ENCODE peak calls at places on chromosomes 7 and 10, in seven cellular contexts. D is heart left ventricle; J is HCT116; V is naive thymus-derived CD4-positive, alpha-beta T cell; C is OCI-LY7; Z is IMR-90; W is aorta. M is an unnamed sample.

GRCh38 chr10:500876-501275 is 188.6 kb downstream of the DIP2C start:
- DNase-seq in D (no peak), J (no peak), V (no peak), C (no peak), Z (peak; percentile 59), W (no peak), M (no peak)

GRCh38 chr7:20407585-20408466 is 77.1 kb downstream of the ITGB8 start:
- DNase-seq in D (peak; percentile 68), J (no peak), V (no peak), C (no peak), Z (peak; percentile 43), W (no peak), M (no peak)

GRCh38 chr7:50266893-50267386 is 37.6 kb upstream of the IKZF1 start:
- DNase-seq in D (peak; percentile 31), J (no peak), V (peak; percentile 79), C (peak; percentile 76), Z (no peak), W (no peak), M (no peak)

GRCh38 chr7:31114593-31115343 is 62.7 kb downstream of the ADCYAP1R1 start:
- DNase-seq in D (no peak), J (no peak), V (no peak), C (no peak), Z (peak; percentile 44), W (no peak), M (no peak)

GRCh38 chr7:21911341-21911875 is 34.3 kb downstream of the CDCA7L start:
- DNase-seq in D (no peak), J (no peak), V (no peak), C (no peak), Z (peak; percentile 7), W (no peak), M (no peak)

GRCh38 chr7:155995183-155995612 is 182.9 kb upstream of the SHH start:
- DNase-seq in D (no peak), J (no peak), V (peak; percentile 34), C (peak; percentile 7), Z (no peak), W (peak; percentile 12), M (no peak)

GRCh38 chr10:125213541-125214282 is 53.3 kb upstream of the CTBP2 start:
- DNase-seq in D (no peak), J (no peak), V (no peak), C (no peak), Z (no peak), W (no peak), M (no peak)

GRCh38 chr10:82815680-82816079 is 940.7 kb downstream of the NRG3 start:
- DNase-seq in D (no peak), J (no peak), V (no peak), C (no peak), Z (no peak), W (no peak), M (no peak)

GRCh38 chr10:124632566-124632965 is 111.6 kb downstream of the FAM53B start:
- DNase-seq in D (no peak), J (no peak), V (no peak), C (no peak), Z (no peak), W (no peak), M (no peak)

GRCh38 chr7:106599343-106599698 is 61.6 kb downstream of the CCDC71L start:
- DNase-seq in D (no peak), J (no peak), V (no peak), C (no peak), Z (no peak), W (no peak), M (no peak)

GRCh38 chr7:101097561-101097960 is 12.3 kb downstream of the TRIM56 start:
- DNase-seq in D (no peak), J (no peak), V (no peak), C (no peak), Z (no peak), W (no peak), M (no peak)

GRCh38 chr7:6639627-6640026 is 2.5 kb downstream of the ZNF316 start:
- DNase-seq in D (no peak), J (no peak), V (no peak), C (no peak), Z (no peak), W (no peak), M (no peak)

GRCh38 chr7:6640246-6640721 is 3.2 kb downstream of the ZNF316 start:
- DNase-seq in D (no peak), J (no peak), V (no peak), C (no peak), Z (peak; percentile 31), W (no peak), M (peak; percentile 55)

GRCh38 chr7:6642239-6642839 is 5.2 kb downstream of the ZNF316 start:
- DNase-seq in D (no peak), J (no peak), V (no peak), C (no peak), Z (no peak), W (no peak), M (no peak)

GRCh38 chr7:6642861-6643640 is 5.9 kb downstream of the ZNF316 start:
- DNase-seq in D (no peak), J (no peak), V (no peak), C (no peak), Z (no peak), W (no peak), M (no peak)

DNA sequence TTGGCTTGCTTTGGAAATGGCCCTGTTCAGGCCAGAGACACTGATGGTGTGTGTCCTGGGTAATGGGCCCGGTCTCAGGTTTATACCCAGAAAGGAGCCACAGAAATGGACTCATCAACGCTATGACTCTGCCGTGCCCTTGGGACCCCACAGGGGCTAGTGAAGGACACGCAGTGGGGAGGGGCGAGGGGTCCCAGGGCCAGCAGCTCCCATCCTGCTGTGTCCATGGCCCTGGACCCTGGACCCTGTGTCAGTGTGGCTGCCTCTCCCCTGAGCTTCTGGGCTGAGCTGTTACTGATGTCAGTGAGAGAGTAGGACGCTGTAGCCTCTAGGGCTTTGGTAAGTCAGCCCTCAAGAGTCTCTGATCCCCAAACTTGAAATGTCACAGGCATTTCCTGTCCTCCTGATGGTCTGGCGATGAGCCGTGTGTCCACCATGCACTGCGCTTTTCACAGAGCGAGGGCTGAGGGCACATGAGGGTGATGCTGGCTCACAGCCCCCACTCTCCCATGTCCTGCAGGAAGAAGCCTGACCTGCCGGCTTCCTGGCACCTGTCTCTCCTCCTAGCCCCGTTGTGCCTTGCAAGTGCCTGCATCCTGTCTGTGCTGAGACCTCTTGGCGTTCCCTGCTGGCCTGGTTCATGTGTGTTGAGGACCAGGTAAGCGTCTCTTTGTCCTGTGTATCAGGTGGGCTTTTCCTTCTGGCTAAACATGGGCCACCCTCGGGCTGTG is 4.4 kb downstream of the ZNF316 start:
- DNase-seq in D (no peak), J (no peak), V (no peak), C (no peak), Z (no peak), W (no peak), M (no peak)
- H3K36me3 ChIP-seq in D (peaks cover 44% of the 10 kb centered on the region), J (peaks cover 24% of the 10 kb centered on the region), V (no peaks in the 10 kb centered on the region), C (peaks cover 73% of the 10 kb centered on the region), Z (peaks cover 54% of the 10 kb centered on the region), W (no peaks in the 10 kb centered on the region), M (peaks cover 7% of the 10 kb centered on the region)

DNA sequence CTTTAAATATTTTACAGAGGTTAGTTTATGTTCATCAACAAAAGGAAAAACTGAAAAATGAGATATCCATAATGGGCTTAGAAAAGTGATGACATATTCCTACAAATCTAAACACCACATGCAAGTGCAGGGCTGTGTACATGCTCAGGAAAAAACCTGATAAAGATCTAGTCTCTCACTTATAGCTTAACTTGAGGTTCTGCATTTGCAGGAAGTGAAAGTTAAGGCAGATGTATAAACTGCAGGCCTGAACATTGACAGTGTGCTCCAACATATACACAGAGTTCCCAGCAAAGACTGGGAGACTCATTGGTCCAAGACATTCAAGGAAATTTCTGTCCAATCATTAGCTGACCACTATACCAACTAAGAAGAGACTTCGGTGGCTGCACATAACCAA is 63.8 kb upstream of the RET start:
- DNase-seq in D (no peak), J (no peak), V (no peak), C (no peak), Z (no peak), W (no peak), M (no peak)
- H3K27ac ChIP-seq in D (no peak overlapping the region), J (no peak overlapping the region), V (no peak overlapping the region), C (no peak overlapping the region), Z (no peak overlapping the region), W (no peak overlapping the region), M (no peak overlapping the region)

DNA sequence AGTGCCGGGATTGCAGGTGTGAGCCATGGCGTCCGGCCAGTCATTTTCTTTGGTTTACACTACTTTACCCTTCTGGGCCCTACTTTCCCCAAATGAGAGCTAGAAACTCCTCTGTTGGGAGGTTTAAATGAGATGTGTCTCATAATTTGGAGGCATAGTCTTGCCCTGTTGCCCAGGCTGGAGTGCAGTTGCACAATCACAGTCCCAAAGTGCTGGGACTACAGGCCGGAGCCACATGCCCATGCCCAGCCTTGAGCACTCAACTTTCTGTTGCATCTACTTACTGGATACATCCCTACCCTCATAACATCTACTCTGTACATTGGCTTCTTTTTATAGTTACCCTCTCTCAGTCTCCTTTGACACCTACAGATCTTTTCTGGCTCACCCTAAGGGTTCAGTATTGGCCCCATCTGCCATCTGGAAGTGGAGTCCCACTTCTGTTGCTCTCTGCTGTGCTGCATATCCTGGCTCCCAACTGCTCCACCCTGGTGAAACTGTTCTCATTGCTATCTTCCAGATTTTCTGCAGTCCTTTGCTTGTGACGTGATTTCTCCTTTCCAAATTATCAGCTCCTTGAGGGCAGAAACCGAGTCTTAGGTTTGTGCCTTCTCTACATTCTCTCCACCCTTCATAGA is 8.4 kb downstream of the EIF4H start:
- DNase-seq in D (no peak), J (no peak), V (no peak), C (no peak), Z (no peak), W (no peak), M (no peak)
- H3K36me3 ChIP-seq in D (peaks cover 33% of the 10 kb centered on the region), J (peaks cover 41% of the 10 kb centered on the region), V (peaks cover 1% of the 10 kb centered on the region), C (peaks cover 98% of the 10 kb centered on the region), Z (peaks cover 17% of the 10 kb centered on the region), W (no peaks in the 10 kb centered on the region), M (peaks cover 4% of the 10 kb centered on the region)

GRCh38 chr7:115127399-115128021 is 205.6 kb downstream of the MDFIC start:
- DNase-seq in D (no peak), J (no peak), V (no peak), C (no peak), Z (no peak), W (no peak), M (no peak)
- H3K27ac ChIP-seq in D (no peak overlapping the region), J (no peak overlapping the region), V (no peak overlapping the region), C (no peak overlapping the region), Z (no peak overlapping the region), W (no peak overlapping the region), M (no peak overlapping the region)

GRCh38 chr7:158732483-158733219 is 28.0 kb upstream of the NCAPG2 start:
- DNase-seq in D (no peak), J (no peak), V (no peak), C (no peak), Z (no peak), W (no peak), M (no peak)
- H3K36me3 ChIP-seq in D (peaks cover 78% of the 10 kb centered on the region), J (peaks cover 13% of the 10 kb centered on the region), V (peaks cover 26% of the 10 kb centered on the region), C (peaks cover 6% of the 10 kb centered on the region), Z (peaks cover 31% of the 10 kb centered on the region), W (peaks cover 4% of the 10 kb centered on the region), M (peaks cover 5% of the 10 kb centered on the region)

DNA sequence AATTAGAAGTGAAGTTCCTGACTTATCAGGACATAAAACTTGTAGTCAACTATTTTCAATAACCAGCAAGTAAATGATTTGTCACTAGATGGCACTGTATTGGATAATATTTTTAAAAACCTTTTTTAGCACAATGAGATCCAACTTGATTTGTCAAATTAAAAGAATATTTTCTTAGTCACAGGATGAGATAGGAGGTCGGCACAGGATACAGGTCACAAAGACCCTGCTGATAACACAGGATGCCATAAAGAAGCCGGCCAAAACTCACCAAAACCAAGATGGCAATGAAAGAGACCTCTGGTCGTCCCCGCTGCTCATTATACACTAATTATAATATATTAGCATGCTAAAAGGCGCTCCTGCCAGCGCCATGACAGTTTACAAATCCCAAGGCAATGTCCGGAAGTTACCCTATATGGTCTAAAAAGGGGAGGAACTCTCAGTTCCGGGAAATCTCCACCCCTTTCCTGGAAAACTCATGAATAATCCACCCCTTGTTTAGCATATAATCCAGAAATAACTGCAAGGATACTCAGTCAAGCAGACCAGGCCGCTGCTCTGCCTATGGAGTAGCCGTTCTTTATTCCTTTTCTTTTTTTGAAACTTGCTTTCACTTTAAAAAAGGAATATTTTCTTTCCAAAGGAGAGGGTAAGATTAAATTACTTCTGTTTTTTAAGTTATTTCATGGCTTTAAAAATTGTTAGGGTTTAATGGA is 255.7 kb upstream of the MKLN1 start:
- DNase-seq in D (peak; percentile 54), J (no peak), V (no peak), C (peak; percentile 11), Z (peak; percentile 38), W (peak; percentile 58), M (no peak)
- H3K27ac ChIP-seq in D (peak overlapping the region; percentile 39), J (no peak overlapping the region), V (no peak overlapping the region), C (no peak overlapping the region), Z (no peak overlapping the region), W (no peak overlapping the region), M (no peak overlapping the region)

M was measured in iPS DF 6.9.